ENCODE peak calls at places on chromosomes 5 and 9, in four cellular contexts. X, V, P and N are unnamed samples.

GRCh38 chr9:130441031-130441430 is 3.7 kb upstream of the ASS1 start:
- DNase-seq in X (no peak), V (no peak), P (no peak), N (no peak)

GRCh38 chr5:124741711-124742496 is 4.5 kb downstream of the ZNF608 start:
- DNase-seq in X (peak), V (peak), P (peak), N (no peak)

GRCh38 chr5:155953335-155953734 is 373.6 kb upstream of the SGCD start:
- DNase-seq in X (no peak), V (no peak), P (no peak), N (no peak)

GRCh38 chr5:56253924-56254323 is 20.8 kb upstream of the ANKRD55 start:
- DNase-seq in X (no peak), V (no peak), P (no peak), N (no peak)

GRCh38 chr9:95383198-95383673 is 65.7 kb upstream of the FANCC start:
- DNase-seq in X (no peak), V (peak), P (peak), N (no peak)

GRCh38 chr9:11086561-11086960 is 473.8 kb upstream of the PTPRD start:
- DNase-seq in X (no peak), V (no peak), P (no peak), N (no peak)

GRCh38 chr9:126389958-126390357 is 63.3 kb downstream of the MVB12B start:
- DNase-seq in X (no peak), V (no peak), P (no peak), N (no peak)

GRCh38 chr5:16679863-16680262 is 63.1 kb upstream of the RETREG1 start:
- DNase-seq in X (no peak), V (no peak), P (no peak), N (no peak)

GRCh38 chr9:29640507-29640906 is 2067.2 kb upstream of the C9orf72 start:
- DNase-seq in X (no peak), V (no peak), P (no peak), N (no peak)

GRCh38 chr5:141826674-141827073 is 51.5 kb downstream of the PCDH1 start:
- DNase-seq in X (no peak), V (no peak), P (no peak), N (no peak)

GRCh38 chr5:352639-353598 is 31.4 kb downstream of the AHRR start:
- DNase-seq in X (no peak), V (no peak), P (no peak), N (no peak)

GRCh38 chr9:87874320-87874655 is 8.4 kb upstream of the SPATA31E1 start:
- DNase-seq in X (no peak), V (no peak), P (no peak), N (no peak)

GRCh38 chr9:8653855-8654254 is 854.3 kb upstream of the DMAC1 start:
- DNase-seq in X (no peak), V (no peak), P (no peak), N (no peak)

GRCh38 chr5:54274944-54275343 is 35.4 kb downstream of the ARL15 start:
- DNase-seq in X (no peak), V (no peak), P (no peak), N (no peak)

GRCh38 chr5:124935060-124935459 is 188.6 kb upstream of the ZNF608 start:
- DNase-seq in X (no peak), V (no peak), P (no peak), N (no peak)

GRCh38 chr9:117887941-117888340 is 183.7 kb downstream of the TLR4 start:
- DNase-seq in X (no peak), V (no peak), P (no peak), N (no peak)

GRCh38 chr9:32581512-32582143 is 8.7 kb upstream of the NDUFB6 start:
- DNase-seq in X (peak), V (peak), P (peak), N (no peak)

GRCh38 chr9:33202552-33203300 is 35.6 kb upstream of the B4GALT1 start:
- DNase-seq in X (no peak), V (no peak), P (peak), N (peak)

GRCh38 chr5:149747141-149747832 is 17.2 kb downstream of the PPARGC1B start:
- DNase-seq in X (no peak), V (peak), P (no peak), N (no peak)

GRCh38 chr5:79935992-79936643 is 54.9 kb downstream of the MTX3 start:
- DNase-seq in X (no peak), V (no peak), P (no peak), N (no peak)

GRCh38 chr5:174045470-174046025 is at the start of gene NSG2:
- DNase-seq in X (peak), V (peak), P (peak), N (peak)